ENCODE peak calls at places on chromosomes 3 and 15, in seven cellular contexts. P, O, E, V, H, F and Z are unnamed samples.

GRCh38 chr15:101810905-101811304 is 1.1 kb upstream of the OR4F15 start:
- DNase-seq in V (no peak), E (no peak), F (peak), P (no peak), H (no peak), O (no peak), Z (no peak)

GRCh38 chr15:96181873-96182301 is 148.6 kb upstream of the NR2F2 start:
- DNase-seq in E (peak), O (no peak), P (no peak), V (no peak), H (peak), F (peak), Z (peak)

GRCh38 chr3:99499235-99499798 is 139.1 kb upstream of the COL8A1 start:
- DNase-seq in H (peak), O (no peak), F (peak), V (no peak), P (peak), E (peak), Z (peak)

GRCh38 chr3:19229086-19229485 is 80.8 kb downstream of the KCNH8 start:
- DNase-seq in O (no peak), E (no peak), H (no peak), P (no peak), V (no peak), F (no peak), Z (no peak)

GRCh38 chr3:47954562-47954961 is 61.7 kb downstream of the MAP4 start:
- DNase-seq in O (no peak), E (no peak), V (no peak), F (no peak), H (peak), P (no peak), Z (no peak)

GRCh38 chr3:38634133-38634532 is 15.4 kb downstream of the SCN5A start:
- DNase-seq in O (no peak), H (peak), V (no peak), P (no peak), F (peak), E (peak), Z (peak)

GRCh38 chr3:66470285-66470684 is 30.5 kb downstream of the LRIG1 start:
- DNase-seq in E (no peak), O (no peak), P (no peak), H (no peak), F (no peak), V (no peak), Z (no peak)

GRCh38 chr3:111588527-111588926 is 6.6 kb downstream of the ZBED2 start:
- DNase-seq in E (peak), H (peak), P (no peak), F (peak), O (no peak), V (no peak), Z (no peak)

GRCh38 chr3:61094608-61095007 is 156.6 kb downstream of the FHIT start:
- DNase-seq in V (no peak), E (no peak), P (no peak), O (no peak), F (no peak), H (no peak), Z (no peak)

GRCh38 chr3:37249294-37249693 is 74.9 kb upstream of the LRRFIP2 start:
- DNase-seq in O (no peak), V (no peak), F (no peak), P (no peak), H (no peak), E (no peak), Z (no peak)

GRCh38 chr3:16264174-16264707 is 502 bp downstream of the DPH3 start:
- DNase-seq in E (peak), V (no peak), F (peak), P (peak), O (no peak), H (no peak), Z (no peak)

GRCh38 chr3:64945171-64945684 is 257.4 kb upstream of the ADAMTS9 start:
- DNase-seq in V (no peak), E (no peak), O (no peak), H (no peak), P (no peak), F (no peak), Z (peak)

GRCh38 chr3:143585720-143586456 is 262.4 kb downstream of the SLC9A9 start:
- DNase-seq in F (no peak), H (no peak), V (no peak), E (peak), P (no peak), O (no peak), Z (no peak)

GRCh38 chr3:77815467-77815866 is 775.6 kb downstream of the ROBO2 start:
- DNase-seq in P (peak), F (peak), E (no peak), O (no peak), V (no peak), H (no peak), Z (no peak)

GRCh38 chr3:117322866-117323265 is 613.3 kb downstream of the TUSC7 start:
- DNase-seq in O (no peak), V (no peak), F (peak), P (peak), H (peak), E (peak), Z (peak)

GRCh38 chr3:159782724-159783421 is 205.8 kb upstream of the IL12A start:
- DNase-seq in O (no peak), V (peak), H (no peak), E (no peak), P (no peak), F (no peak), Z (no peak)

GRCh38 chr3:9204253-9205005 is 45.0 kb downstream of the SRGAP3 start:
- DNase-seq in P (no peak), V (no peak), F (no peak), H (no peak), E (no peak), O (peak), Z (no peak)

GRCh38 chr3:169365993-169366915 is 297.3 kb downstream of the MECOM start:
- DNase-seq in V (peak), P (no peak), F (no peak), H (no peak), O (no peak), E (no peak), Z (no peak)

GRCh38 chr15:29924750-29925149 is 102.5 kb upstream of the TJP1 start:
- DNase-seq in P (no peak), E (peak), V (no peak), H (peak), O (no peak), F (peak), Z (peak)

GRCh38 chr15:64500695-64501395 is 40.5 kb downstream of the ZNF609 start:
- DNase-seq in O (no peak), E (no peak), P (no peak), F (no peak), H (no peak), V (no peak), Z (no peak)

GRCh38 chr15:70778258-70779076 is 15.1 kb upstream of the UACA start:
- DNase-seq in V (no peak), H (peak), P (no peak), E (peak), O (no peak), F (peak), Z (peak)

GRCh38 chr3:147297756-147298155 is 108.6 kb downstream of the ZIC4 start:
- DNase-seq in V (no peak), H (peak), E (no peak), F (peak), O (no peak), P (no peak), Z (peak)

GRCh38 chr3:143595456-143596077 is 252.7 kb downstream of the SLC9A9 start:
- DNase-seq in O (no peak), P (peak), V (no peak), F (no peak), E (no peak), H (no peak), Z (no peak)

GRCh38 chr15:92770641-92771040 is 115.1 kb upstream of the FAM174B start:
- DNase-seq in H (no peak), E (no peak), F (no peak), O (no peak), V (no peak), P (no peak), Z (no peak)

GRCh38 chr3:32220006-32220405 is 18.5 kb upstream of the CMTM8 start:
- DNase-seq in F (no peak), O (no peak), E (peak), H (no peak), V (no peak), P (no peak), Z (peak)

GRCh38 chr15:35499723-35500122 is 46.2 kb downstream of the DPH6 start:
- DNase-seq in O (no peak), V (no peak), P (no peak), H (no peak), F (no peak), E (no peak), Z (no peak)

GRCh38 chr15:35507932-35508638 is 37.9 kb downstream of the DPH6 start:
- DNase-seq in P (no peak), E (no peak), O (no peak), V (no peak), F (no peak), H (no peak), Z (no peak)

GRCh38 chr15:35506272-35506870 is 39.6 kb downstream of the DPH6 start:
- DNase-seq in H (no peak), O (no peak), P (no peak), V (no peak), E (no peak), F (no peak), Z (no peak)

GRCh38 chr15:35505816-35506215 is 40.1 kb downstream of the DPH6 start:
- DNase-seq in E (no peak), P (peak), O (no peak), V (no peak), F (no peak), H (no peak), Z (no peak)

DNA sequence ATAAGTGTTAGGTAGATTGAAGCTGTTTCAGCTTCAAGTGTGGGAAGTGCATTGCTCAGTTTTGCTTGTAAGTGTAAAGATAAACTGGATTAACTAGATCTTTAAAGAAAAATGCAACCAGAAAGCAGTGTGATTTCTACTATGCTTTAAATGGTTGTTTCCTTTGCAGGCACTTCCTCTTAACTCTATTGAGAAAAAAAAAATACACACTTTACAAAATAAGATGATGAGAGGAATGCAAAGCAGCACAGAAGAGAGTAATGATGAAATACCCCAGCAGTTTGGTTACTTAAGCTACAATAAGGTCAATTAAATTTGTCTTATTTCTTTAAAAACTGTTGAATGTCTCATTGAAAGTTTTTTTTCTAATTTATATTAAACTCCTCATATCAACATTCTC is 40.8 kb downstream of the DPH6 start:
- DNase-seq in V (no peak), H (peak), F (no peak), O (no peak), P (no peak), E (no peak), Z (no peak)
- H3K4me3 ChIP-seq in V (no peak), H (no peak), F (no peak), O (no peak), P (no peak), E (no peak), Z (no peak)

DNA sequence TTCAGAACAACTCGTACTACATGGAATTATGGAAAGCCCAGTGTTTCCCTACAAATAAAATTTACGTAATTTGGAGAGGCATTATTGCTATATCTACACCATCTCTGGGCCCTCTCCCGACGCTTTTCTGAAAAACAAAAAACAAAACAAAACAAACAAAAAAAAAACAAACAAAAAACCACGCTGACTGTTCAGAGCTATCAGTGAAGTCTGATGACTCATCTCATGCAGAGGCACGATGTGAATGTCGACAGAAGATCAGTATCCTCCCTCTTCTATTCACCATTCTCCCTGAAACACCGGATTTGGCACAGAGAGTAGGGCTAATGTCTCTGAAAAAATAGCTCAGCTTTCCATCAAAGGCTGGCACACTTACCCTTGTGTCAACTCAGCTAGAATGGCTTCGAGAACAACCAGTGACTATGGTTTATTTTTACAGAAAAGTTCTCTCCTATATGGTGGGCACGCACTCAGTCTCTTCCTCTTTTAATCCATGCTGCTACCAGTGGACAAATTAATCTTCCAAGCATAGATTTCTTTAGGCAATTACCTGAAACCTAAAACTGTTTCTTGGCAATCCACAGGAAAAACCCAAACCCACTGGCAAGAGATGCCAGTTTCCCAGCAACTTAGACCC is 1.5 kb downstream of the CRBN start:
- DNase-seq in V (no peak), F (peak), H (peak), E (peak), O (no peak), P (no peak), Z (no peak)
- H3K4me3 ChIP-seq in V (no peak), F (peak), H (no peak), E (no peak), O (peak), P (peak), Z (no peak)

GRCh38 chr3:194312743-194313281 is 38.3 kb downstream of the CPN2 start:
- DNase-seq in H (peak), O (no peak), V (no peak), F (peak), E (peak), P (no peak), Z (peak)
- H3K4me3 ChIP-seq in H (no peak), O (no peak), V (no peak), F (no peak), E (no peak), P (no peak), Z (no peak)

GRCh38 chr15:67136802-67137201 is 71.4 kb downstream of the SMAD3 start:
- DNase-seq in P (no peak), E (no peak), O (no peak), F (no peak), V (no peak), H (no peak), Z (no peak)

GRCh38 chr15:67140078-67140833 is 74.9 kb downstream of the SMAD3 start:
- DNase-seq in P (no peak), V (no peak), O (no peak), F (no peak), H (no peak), E (no peak), Z (no peak)

GRCh38 chr15:67137319-67137718 is 71.9 kb downstream of the SMAD3 start:
- DNase-seq in H (no peak), V (no peak), F (no peak), P (no peak), O (no peak), E (no peak), Z (no peak)

GRCh38 chr15:67137951-67138935 is 72.8 kb downstream of the SMAD3 start:
- DNase-seq in O (no peak), V (no peak), P (no peak), F (peak), E (no peak), H (peak), Z (peak)

DNA sequence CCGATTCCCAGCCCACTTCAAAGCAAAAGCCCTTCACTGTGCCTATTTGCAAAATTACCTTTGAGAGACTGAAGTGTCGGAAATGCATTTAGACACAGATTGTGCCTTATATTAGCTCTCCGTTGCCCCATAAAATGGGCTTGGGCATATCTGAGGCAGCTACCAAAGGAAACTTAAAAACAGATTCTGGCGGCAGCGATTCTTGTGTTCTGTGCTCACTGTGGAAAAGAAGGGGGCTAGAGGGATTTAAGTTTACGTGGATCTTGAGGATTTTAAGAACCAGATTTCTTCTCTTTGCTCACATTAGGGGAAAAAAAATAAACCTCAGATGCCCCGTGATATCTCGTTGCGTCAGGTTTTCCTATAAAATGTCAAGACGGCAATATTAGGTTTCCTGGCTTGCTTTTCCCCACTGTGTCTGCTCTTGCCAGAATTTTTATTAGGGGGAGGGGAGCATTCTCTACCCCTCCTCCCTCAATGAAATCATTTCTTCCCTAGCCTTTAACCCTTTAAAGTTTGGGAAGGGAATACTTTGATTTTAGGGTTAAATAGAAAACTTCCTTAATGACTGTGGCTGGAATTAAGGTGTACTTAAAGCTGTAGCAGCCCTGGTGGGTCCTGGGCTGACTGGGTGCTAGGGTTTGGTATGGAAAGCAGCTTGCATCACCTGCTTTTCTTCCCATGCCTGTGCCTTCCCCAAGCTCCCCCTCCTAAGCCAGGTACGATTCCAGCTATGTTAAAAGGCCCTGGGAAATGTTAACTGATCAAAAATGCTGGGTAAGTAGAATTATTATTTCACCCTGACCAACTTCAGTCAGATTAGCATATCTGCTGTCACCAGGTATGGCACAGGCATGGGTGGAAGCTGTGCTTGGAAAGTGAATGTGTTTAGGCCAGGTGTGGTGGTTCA is 73.8 kb downstream of the SMAD3 start:
- DNase-seq in O (no peak), E (no peak), H (peak), F (peak), P (no peak), V (no peak), Z (no peak)
- H3K4me3 ChIP-seq in O (no peak), E (no peak), H (no peak), F (peak), P (no peak), V (no peak), Z (no peak)